ENCODE peak calls at places on chromosome 3, in four cellular contexts. V, E, K and W are unnamed samples.

GRCh38 chr3:128874481-128875180 is 4.8 kb upstream of the ACAD9 start:
- DNase-seq in K (no peak), V (no peak), E (no peak), W (no peak)

GRCh38 chr3:181210275-181210674 is 220.7 kb upstream of the DNAJC19 start:
- DNase-seq in E (no peak), K (no peak), V (no peak), W (no peak)

GRCh38 chr3:65746848-65747247 is 291.9 kb downstream of the MAGI1 start:
- DNase-seq in E (no peak), V (no peak), K (no peak), W (no peak)

GRCh38 chr3:42685891-42686820 is 819 bp downstream of the KLHL40 start:
- DNase-seq in E (peak), K (peak), V (no peak), W (no peak)

GRCh38 chr3:106184540-106185457 is 316.0 kb upstream of the CBLB start:
- DNase-seq in K (no peak), V (no peak), E (no peak), W (no peak)

GRCh38 chr3:119630562-119631329 is 29.6 kb downstream of the POPDC2 start:
- DNase-seq in E (no peak), V (peak), K (no peak), W (no peak)

GRCh38 chr3:109685084-109686079 is 348.0 kb upstream of the DPPA4 start:
- DNase-seq in K (peak), V (peak), E (peak), W (no peak)

GRCh38 chr3:157081681-157082210 is 78.2 kb downstream of the CCNL1 start:
- DNase-seq in K (peak), V (peak), E (peak), W (no peak)

GRCh38 chr3:127820221-127820870 is 2.0 kb downstream of the MGLL start:
- DNase-seq in K (no peak), V (no peak), E (no peak), W (no peak)

GRCh38 chr3:146554168-146554760 is 9.9 kb upstream of the PLSCR1 start:
- DNase-seq in V (no peak), K (no peak), E (no peak), W (no peak)

GRCh38 chr3:169028716-169029115 is 634.8 kb downstream of the MECOM start:
- DNase-seq in E (no peak), V (no peak), K (no peak), W (no peak)

GRCh38 chr3:32401541-32402052 is 9.9 kb downstream of the CMTM7 start:
- DNase-seq in K (peak), V (peak), E (peak), W (peak)

GRCh38 chr3:107942244-107942643 is 148.6 kb downstream of the CD47 start:
- DNase-seq in V (no peak), E (no peak), K (no peak), W (no peak)

GRCh38 chr3:138241061-138241460 is 54.0 kb downstream of the ARMC8 start:
- DNase-seq in K (no peak), E (no peak), V (no peak), W (no peak)

GRCh38 chr3:142857056-142857455 is 31.8 kb downstream of the PCOLCE2 start:
- DNase-seq in V (no peak), E (peak), K (peak), W (no peak)

GRCh38 chr3:35932995-35933394 is 293.7 kb downstream of the ARPP21 start:
- DNase-seq in K (no peak), V (no peak), E (no peak), W (no peak)

GRCh38 chr3:59425942-59426341 is 376.1 kb upstream of the CFAP20DC start:
- DNase-seq in V (no peak), E (no peak), K (no peak), W (no peak)

GRCh38 chr3:125644036-125645025 is 49.0 kb upstream of the OSBPL11 start:
- DNase-seq in E (peak), V (no peak), K (no peak), W (no peak)

GRCh38 chr3:72746412-72747411 is 101.5 kb downstream of the SHQ1 start:
- DNase-seq in K (no peak), V (no peak), E (no peak), W (no peak)

GRCh38 chr3:58008140-58009025 is at the start of gene FLNB:
- DNase-seq in V (peak), E (peak), K (peak), W (peak)

GRCh38 chr3:114504941-114505632 is 211.3 kb downstream of the TIGIT start:
- DNase-seq in K (no peak), V (no peak), E (no peak), W (no peak)

GRCh38 chr3:13542142-13542541 is 6.8 kb upstream of the FBLN2 start:
- DNase-seq in V (no peak), E (no peak), K (no peak), W (no peak)

GRCh38 chr3:63940389-63940757 is 28.2 kb upstream of the SCAANT1 start:
- DNase-seq in E (no peak), V (no peak), K (no peak), W (no peak)

GRCh38 chr3:71805691-71806090 is 20.7 kb upstream of the PROK2 start:
- DNase-seq in K (no peak), V (no peak), E (no peak), W (no peak)

GRCh38 chr3:155281892-155282291 is 11.6 kb downstream of the STRIT1 start:
- DNase-seq in V (no peak), E (no peak), K (no peak), W (no peak)

GRCh38 chr3:106826861-106827311 is 550.4 kb upstream of the CCDC54 start:
- DNase-seq in V (no peak), K (no peak), E (no peak), W (no peak)

GRCh38 chr3:71050133-71050520 is 533.4 kb downstream of the FOXP1 start:
- DNase-seq in K (no peak), E (no peak), V (no peak), W (no peak)

GRCh38 chr3:124383846-124384483 is 346.3 kb upstream of the UMPS start:
- DNase-seq in E (no peak), V (no peak), K (no peak), W (no peak)

GRCh38 chr3:105040026-105040622 is 326.6 kb upstream of the ALCAM start:
- DNase-seq in E (no peak), K (no peak), V (no peak), W (no peak)

GRCh38 chr3:150149651-150150051 is 179.0 kb upstream of the PFN2 start:
- DNase-seq in E (no peak), V (no peak), K (no peak), W (no peak)

DNA sequence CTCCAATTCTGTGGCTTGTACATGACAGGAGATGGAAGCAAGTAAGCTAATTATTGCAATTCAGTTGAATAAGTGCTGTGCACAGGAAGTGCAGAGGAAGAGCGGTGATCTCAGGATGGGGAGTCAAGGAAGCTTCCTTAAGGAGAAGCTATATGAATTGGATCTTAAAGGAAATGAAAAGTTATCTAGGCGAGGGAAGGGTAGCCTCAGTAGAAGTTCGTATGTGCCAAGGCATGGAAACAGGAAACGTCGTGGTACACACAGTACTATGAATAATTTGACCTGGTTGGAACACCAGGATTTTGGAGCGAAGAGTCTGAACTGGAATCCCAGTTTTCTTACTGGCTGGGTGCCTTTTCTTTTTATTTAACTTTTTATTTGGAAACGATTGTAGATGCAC is 39.3 kb downstream of the ST6GAL1 start:
- DNase-seq in E (no peak), K (no peak), V (no peak), W (no peak)
- H3K27ac ChIP-seq in E (peak), K (no peak), V (peak), W (peak)

GRCh38 chr3:21398461-21398860 is 352.5 kb downstream of the ZNF385D start:
- DNase-seq in V (no peak), E (no peak), K (no peak), W (no peak)
- H3K27ac ChIP-seq in V (no peak), E (no peak), K (no peak), W (no peak)

GRCh38 chr3:30340500-30340899 is 265.9 kb upstream of the TGFBR2 start:
- DNase-seq in V (no peak), E (no peak), K (no peak), W (no peak)
- H3K27ac ChIP-seq in V (no peak), E (no peak), K (no peak), W (no peak)

GRCh38 chr3:172127929-172128580 is 88.7 kb downstream of the FNDC3B start:
- DNase-seq in V (no peak), E (no peak), K (no peak), W (no peak)

GRCh38 chr3:172127141-172127540 is 87.8 kb downstream of the FNDC3B start:
- DNase-seq in E (no peak), K (no peak), V (no peak), W (no peak)

GRCh38 chr3:172129534-172129867 is 90.1 kb downstream of the FNDC3B start:
- DNase-seq in V (no peak), E (no peak), K (no peak), W (no peak)

GRCh38 chr3:172129868-172130751 is 90.7 kb downstream of the FNDC3B start:
- DNase-seq in V (peak), K (peak), E (peak), W (no peak)

GRCh38 chr3:172128852-172129251 is 89.5 kb downstream of the FNDC3B start:
- DNase-seq in K (no peak), E (no peak), V (no peak), W (no peak)
- H3K27ac ChIP-seq in K (no peak), E (peak), V (peak), W (no peak)

DNA sequence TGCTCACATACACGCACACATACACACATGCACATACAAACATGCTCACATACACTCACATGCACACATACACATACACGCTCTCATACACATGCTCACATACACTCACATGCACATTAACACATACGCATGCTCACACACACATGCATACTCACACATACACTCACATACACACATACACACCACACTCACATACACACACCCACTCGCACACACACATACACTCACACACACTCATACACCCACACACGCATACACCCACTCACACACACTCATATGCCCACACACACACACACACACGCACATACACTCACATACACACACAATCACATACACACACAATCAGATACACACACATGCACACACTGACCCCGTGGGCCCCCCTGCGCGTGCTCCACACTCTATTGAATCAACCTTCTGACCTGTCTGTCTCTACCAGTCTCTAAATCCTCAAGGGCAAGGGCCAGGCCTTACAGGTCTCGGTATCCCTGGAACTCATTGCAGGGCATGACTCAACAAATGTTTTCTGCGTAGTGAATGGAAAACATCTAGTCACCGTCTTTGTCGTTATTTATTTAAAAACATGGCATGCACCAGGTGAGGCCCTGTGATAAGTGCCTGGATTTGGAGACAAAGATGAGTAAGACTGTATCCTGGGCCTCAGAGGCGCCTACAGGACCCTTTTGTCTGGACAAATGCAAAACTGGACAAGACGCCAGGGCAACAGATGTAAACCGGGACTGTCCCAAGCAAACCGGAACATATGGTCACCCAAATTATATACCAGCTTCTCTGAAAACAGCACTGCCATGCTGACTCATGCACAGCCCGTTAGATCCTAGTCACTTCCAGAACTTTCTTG is 41.8 kb downstream of the GRK7 start:
- DNase-seq in E (no peak), K (no peak), V (no peak), W (no peak)
- H3K27ac ChIP-seq in E (no peak), K (no peak), V (no peak), W (no peak)

GRCh38 chr3:88148651-88149050 is 1.1 kb upstream of the C3orf38 start:
- DNase-seq in K (no peak), E (no peak), V (no peak), W (no peak)
- H3K27ac ChIP-seq in K (no peak), E (peak), V (no peak), W (no peak)